ENCODE peak calls at places on chromosomes 11 and 22, in six cellular contexts. D is lower leg skin, B is sigmoid colon, I is Calu3, P is epithelial cell of esophagus, O is PC-3. W is an unnamed sample.

GRCh38 chr11:119509277-119509841 is 86.4 kb upstream of the THY1 start:
- DNase-seq in D (no peak), B (no peak), I (no peak), P (peak), O (no peak), W (no peak)

GRCh38 chr22:24128631-24129601 is 52.4 kb upstream of the SUSD2 start:
- DNase-seq in D (no peak), B (peak), I (no peak), P (no peak), O (no peak), W (no peak)

GRCh38 chr22:31891366-31892079 is 52.8 kb upstream of the YWHAH start:
- DNase-seq in D (no peak), B (no peak), I (no peak), P (peak), O (no peak), W (no peak)

GRCh38 chr22:37633082-37633692 is 6.3 kb upstream of the SH3BP1 start:
- DNase-seq in D (no peak), B (no peak), I (no peak), P (no peak), O (no peak), W (no peak)

GRCh38 chr11:16795146-16795545 is 56.7 kb downstream of the C11orf58 start:
- DNase-seq in D (no peak), B (no peak), I (no peak), P (no peak), O (no peak), W (peak)

GRCh38 chr11:104073950-104074349 is 37.5 kb downstream of the DDI1 start:
- DNase-seq in D (no peak), B (no peak), I (no peak), P (peak), O (peak), W (peak)

GRCh38 chr11:70111269-70112016 is 33.3 kb downstream of the ANO1 start:
- DNase-seq in D (peak), B (no peak), I (peak), P (no peak), O (peak), W (peak)

GRCh38 chr22:38220163-38220562 is 18.4 kb downstream of the MAFF start:
- DNase-seq in D (no peak), B (no peak), I (no peak), P (no peak), O (no peak), W (no peak)

GRCh38 chr22:47622541-47622940 is 860.1 kb downstream of the TBC1D22A start:
- DNase-seq in D (peak), B (peak), I (no peak), P (no peak), O (no peak), W (no peak)

GRCh38 chr11:18618341-18619025 is 15.7 kb downstream of the SPTY2D1 start:
- DNase-seq in D (no peak), B (no peak), I (no peak), P (no peak), O (no peak), W (no peak)

GRCh38 chr11:109957000-109957399 is 136.2 kb upstream of the ZC3H12C start:
- DNase-seq in D (no peak), B (no peak), I (no peak), P (no peak), O (no peak), W (no peak)

GRCh38 chr11:62788991-62789390 is 1.8 kb downstream of the TMEM179B start:
- DNase-seq in D (no peak), B (no peak), I (no peak), P (no peak), O (no peak), W (no peak)

GRCh38 chr11:11143849-11144248 is 209.2 kb downstream of the CSNK2A3 start:
- DNase-seq in D (no peak), B (no peak), I (no peak), P (no peak), O (no peak), W (no peak)

GRCh38 chr11:11148598-11148997 is 204.5 kb downstream of the CSNK2A3 start:
- DNase-seq in D (no peak), B (no peak), I (no peak), P (no peak), O (no peak), W (no peak)

GRCh38 chr11:11146830-11147229 is 206.2 kb downstream of the CSNK2A3 start:
- DNase-seq in D (no peak), B (no peak), I (no peak), P (no peak), O (no peak), W (no peak)

GRCh38 chr11:11149671-11150459 is 203.2 kb downstream of the CSNK2A3 start:
- DNase-seq in D (no peak), B (no peak), I (no peak), P (no peak), O (no peak), W (no peak)

DNA sequence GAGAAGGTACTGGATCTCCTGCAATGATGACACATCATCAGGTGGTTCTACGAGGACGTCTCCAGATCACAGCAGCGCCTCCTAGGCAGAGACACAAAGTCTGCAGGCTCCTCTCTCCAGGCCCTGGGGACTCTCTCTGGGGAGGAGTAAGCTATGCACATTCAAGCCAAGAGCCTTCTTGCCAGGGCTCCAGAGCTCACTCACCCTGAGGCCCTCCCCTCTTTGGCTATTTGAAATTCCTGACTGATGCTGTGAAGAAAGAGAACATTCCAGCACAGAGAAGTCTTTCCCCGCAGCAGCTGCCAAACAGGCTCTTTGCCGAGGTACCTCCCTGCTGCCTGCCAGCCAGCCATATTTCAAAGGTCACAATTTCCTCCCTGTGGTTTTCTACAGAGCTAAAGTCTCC is 204.9 kb downstream of the CSNK2A3 start:
- DNase-seq in D (peak), B (peak), I (peak), P (peak), O (peak), W (peak)
- TF ChIP-seq CTCF in D (no peak), B (peak), I (no peak), P (peak), O (peak), W (no peak)

GRCh38 chr11:85694385-85694980 is 8.5 kb upstream of the CCDC89 start:
- DNase-seq in D (no peak), B (no peak), I (peak), P (peak), O (peak), W (no peak)
- TF ChIP-seq CTCF in D (no peak), B (no peak), I (no peak), P (peak), O (peak), W (peak)

DNA sequence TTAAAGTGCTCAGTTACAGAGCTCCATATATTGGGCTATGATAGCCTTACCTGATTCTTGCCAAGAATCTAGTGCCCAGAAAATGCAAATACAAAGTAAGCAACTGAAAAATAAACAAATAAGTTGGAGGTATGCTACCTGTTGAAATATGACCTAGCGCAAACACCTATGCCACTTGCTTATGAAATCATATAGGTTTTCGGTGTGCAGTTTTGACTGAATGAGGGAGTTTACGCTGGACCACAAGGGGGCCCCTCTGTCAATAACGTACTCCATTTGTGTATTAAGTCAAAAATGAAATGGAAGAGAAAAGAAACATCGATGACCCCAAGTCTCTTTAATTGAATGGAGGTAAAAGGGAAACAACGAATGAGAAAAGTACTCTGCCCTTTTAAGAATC is 84.9 kb upstream of the TRIM77 start:
- DNase-seq in D (no peak), B (no peak), I (peak), P (peak), O (peak), W (no peak)
- TF ChIP-seq CTCF in D (no peak), B (no peak), I (no peak), P (no peak), O (peak), W (no peak)

DNA sequence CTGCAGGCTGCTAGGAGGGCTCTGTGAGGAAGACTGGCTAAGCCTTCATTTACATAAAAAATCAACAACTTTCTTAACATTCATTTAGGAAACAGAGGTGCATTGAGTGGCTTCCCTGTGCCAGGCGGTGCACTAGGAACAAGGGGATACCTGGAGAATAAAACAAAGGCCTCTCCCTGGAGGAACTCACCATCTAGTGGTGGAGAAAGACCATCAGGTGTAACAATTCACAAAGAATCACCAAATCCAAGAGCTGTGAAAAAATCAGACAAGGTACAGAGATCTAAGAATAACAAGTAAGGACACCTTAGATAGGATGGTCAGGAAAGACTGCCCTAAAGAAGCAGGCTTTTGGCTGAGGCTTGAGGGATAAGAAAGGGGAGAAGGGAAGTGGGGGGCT is 40.3 kb downstream of the CSNK2A3 start:
- DNase-seq in D (no peak), B (no peak), I (no peak), P (no peak), O (no peak), W (no peak)
- TF ChIP-seq CTCF in D (no peak), B (no peak), I (no peak), P (no peak), O (no peak), W (no peak)

DNA sequence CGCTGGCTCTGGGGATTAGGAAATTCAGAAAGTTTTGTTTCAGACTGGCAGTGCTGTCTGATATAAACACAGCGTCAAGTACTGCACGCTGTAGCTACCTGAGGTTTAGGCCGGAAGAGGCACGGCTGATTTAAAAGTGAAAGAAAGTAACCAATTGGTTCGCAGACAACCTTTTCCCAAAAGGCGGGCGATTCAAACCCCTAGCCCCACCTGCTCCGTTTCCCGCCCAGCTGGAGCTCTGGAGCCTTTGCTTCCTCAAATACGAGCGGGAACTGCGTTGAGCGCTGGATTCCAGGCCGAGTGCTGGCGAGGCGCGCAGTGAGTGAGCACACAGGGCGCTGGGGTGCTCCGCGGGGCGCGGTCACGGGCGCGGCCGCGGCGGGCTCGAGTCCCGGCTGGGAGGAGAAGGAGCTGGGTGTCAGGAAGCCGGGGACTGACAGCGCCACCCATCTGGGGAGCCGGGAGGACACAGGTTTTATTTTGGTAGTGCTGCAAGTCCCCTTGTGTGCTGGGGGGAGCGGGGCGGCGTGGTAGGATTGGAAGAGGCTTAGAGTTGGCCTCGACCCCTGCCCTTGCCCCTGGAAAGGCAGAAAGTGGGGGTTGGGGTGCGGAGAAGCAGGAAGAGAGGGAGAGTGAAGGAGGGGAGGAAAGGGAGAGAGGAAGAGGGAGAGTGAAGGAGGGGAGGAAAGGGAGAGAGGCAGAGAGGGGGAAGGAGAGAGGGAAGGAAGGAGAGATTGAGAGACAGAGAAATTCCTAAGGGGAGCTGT is 2.1 kb downstream of the FAM111A start:
- DNase-seq in D (peak), B (peak), I (peak), P (peak), O (peak), W (peak)
- TF ChIP-seq CTCF in D (no peak), B (no peak), I (no peak), P (peak), O (peak), W (no peak)

GRCh38 chr11:124108158-124108557 is 7.1 kb upstream of the VWA5A start:
- DNase-seq in D (no peak), B (no peak), I (peak), P (peak), O (peak), W (peak)
- TF ChIP-seq CTCF in D (no peak), B (no peak), I (no peak), P (peak), O (peak), W (no peak)

DNA sequence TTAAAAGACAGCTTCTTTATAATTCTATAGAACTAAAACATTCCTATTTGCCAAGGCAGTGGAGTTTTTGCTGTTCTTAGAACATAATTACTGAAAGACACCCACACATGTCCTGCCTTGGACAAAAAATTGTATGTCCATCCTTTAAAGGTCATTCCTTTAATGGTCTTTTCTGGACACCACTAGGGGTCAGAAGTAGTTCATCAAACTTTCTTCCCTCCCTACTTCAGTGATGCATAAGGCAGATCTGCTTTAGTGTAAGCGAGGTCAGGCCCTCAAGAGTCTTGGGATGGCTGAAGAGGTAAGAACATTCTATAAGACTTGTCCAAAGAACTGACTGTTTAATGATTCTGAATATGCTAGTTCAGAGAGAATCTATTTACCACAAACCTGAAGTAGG is 4.3 kb upstream of the OR51V1 start:
- DNase-seq in D (no peak), B (no peak), I (peak), P (peak), O (peak), W (no peak)
- TF ChIP-seq CTCF in D (no peak), B (no peak), I (peak), P (peak), O (peak), W (peak)

DNA sequence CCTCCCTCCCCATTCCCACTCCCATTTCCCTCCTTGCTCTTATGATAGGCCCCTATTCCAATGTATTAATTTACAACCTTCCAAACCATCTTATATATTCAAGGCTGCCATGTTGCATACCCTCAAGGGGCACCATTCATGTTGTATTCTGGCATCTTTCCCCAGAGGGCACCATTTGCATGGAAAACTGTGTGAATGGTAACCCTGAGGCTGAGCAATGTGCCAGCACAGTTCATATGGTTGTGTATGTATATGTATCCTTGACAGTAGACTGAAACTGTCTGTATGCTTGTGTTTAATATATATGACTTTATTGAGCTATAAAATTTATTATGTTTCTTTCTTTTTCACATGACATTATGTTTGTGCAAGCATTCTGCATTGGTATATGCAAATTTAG is 7.3 kb downstream of the RASSF10 start:
- DNase-seq in D (no peak), B (no peak), I (peak), P (peak), O (peak), W (no peak)
- TF ChIP-seq CTCF in D (no peak), B (no peak), I (no peak), P (peak), O (peak), W (no peak)

W was measured in body of pancreas.